ENCODE peak calls at places on chromosomes 12 and 14, in ten cellular contexts. K is right atrium auricular region; E is adipocyte; B is effector memory CD4-positive, alpha-beta T cell; W is fibroblast of lung; P is keratinocyte; A is HepG2; J is pancreas; L is lung; G is suprapubic skin. F is an unnamed sample.

GRCh38 chr14:48615618-48616017 is 940.2 kb upstream of the MDGA2 start:
- DNase-seq in G (no peak), W (no peak), B (no peak), K (no peak), P (no peak), A (no peak), E (no peak), L (no peak), J (no peak), F (no peak)

GRCh38 chr12:15931590-15932053 is 20.5 kb downstream of the DERA start:
- DNase-seq in A (peak; percentile 44), L (no peak), J (no peak), P (no peak), B (no peak), G (no peak), E (no peak), W (no peak), K (no peak), F (no peak)

GRCh38 chr12:94839347-94839746 is 164.2 kb downstream of the NDUFA12 start:
- DNase-seq in A (no peak), P (no peak), E (no peak), G (no peak), K (no peak), W (no peak), J (no peak), L (no peak), B (no peak), F (no peak)

GRCh38 chr12:64884164-64884542 is 59.7 kb downstream of the TBC1D30 start:
- DNase-seq in K (no peak), G (no peak), A (no peak), B (no peak), L (no peak), E (no peak), P (no peak), J (no peak), W (no peak), F (no peak)

GRCh38 chr12:121989951-121990647 is 31.6 kb upstream of the BCL7A start:
- DNase-seq in K (no peak), W (no peak), B (no peak), J (no peak), E (no peak), L (no peak), G (no peak), A (no peak), P (no peak), F (no peak)

GRCh38 chr12:49244161-49244560 is 20.7 kb upstream of the TUBA1C start:
- DNase-seq in B (no peak), E (peak; percentile 70), P (no peak), W (peak; percentile 89), A (no peak), L (no peak), J (no peak), G (no peak), K (no peak), F (no peak)

GRCh38 chr14:23121401-23121800 is 2.3 kb upstream of the CEBPE start:
- DNase-seq in E (peak; percentile 34), A (no peak), L (no peak), K (no peak), W (peak; percentile 82), B (no peak), G (no peak), J (no peak), P (no peak), F (peak; percentile 75)

GRCh38 chr12:26317942-26318565 is 122.7 kb downstream of the SSPN start:
- DNase-seq in E (peak; percentile 53), L (no peak), J (no peak), G (no peak), A (no peak), K (no peak), P (peak; percentile 78), W (peak; percentile 83), B (no peak), F (no peak)

GRCh38 chr14:97602438-97603117 is 805.4 kb downstream of the VRK1 start:
- DNase-seq in P (no peak), L (no peak), G (no peak), B (peak; percentile 83), A (no peak), K (no peak), J (no peak), W (no peak), E (no peak), F (no peak)

GRCh38 chr12:106671840-106672239 is 89.0 kb downstream of the RFX4 start:
- DNase-seq in P (no peak), J (no peak), A (no peak), W (no peak), L (no peak), G (no peak), K (no peak), E (no peak), B (no peak), F (no peak)

GRCh38 chr12:27555316-27555715 is 31.3 kb downstream of the PPFIBP1 start:
- DNase-seq in W (no peak), A (no peak), K (no peak), J (no peak), G (no peak), P (no peak), B (no peak), L (no peak), E (no peak), F (no peak)

GRCh38 chr14:73755434-73756014 is 41.3 kb upstream of the PNMA1 start:
- DNase-seq in P (no peak), E (peak; percentile 29), L (no peak), A (no peak), J (no peak), W (no peak), G (no peak), K (no peak), B (no peak), F (no peak)

GRCh38 chr12:47881826-47882427 is 22.9 kb downstream of the VDR start:
- DNase-seq in A (no peak), K (peak; percentile 67), E (peak; percentile 96), G (no peak), P (no peak), W (peak; percentile 98), J (no peak), B (no peak), L (peak; percentile 45), F (peak; percentile 70)

GRCh38 chr12:121652767-121653497 is 16.5 kb downstream of the MORN3 start:
- DNase-seq in J (no peak), L (no peak), B (no peak), A (peak; percentile 27), G (no peak), P (no peak), W (no peak), E (no peak), K (no peak), F (no peak)

DNA sequence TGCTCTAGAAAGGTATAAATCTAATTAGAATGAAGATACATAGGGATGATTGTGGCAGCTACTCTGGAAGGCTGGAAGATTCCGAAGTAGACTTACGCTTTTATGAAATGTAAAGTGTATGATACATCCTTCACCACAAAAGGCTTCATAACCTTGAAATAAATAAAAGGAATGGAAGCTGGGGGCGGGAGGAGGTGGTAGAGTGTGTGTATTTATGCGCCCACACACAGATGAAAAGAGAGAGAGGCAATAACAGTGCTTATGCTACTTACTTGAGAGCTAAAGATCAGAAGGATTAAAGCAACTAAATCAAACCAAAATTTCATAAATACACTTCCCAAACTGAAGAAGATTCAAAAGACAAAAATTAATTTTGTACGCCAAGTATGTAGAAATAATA is 30.4 kb downstream of the CBX5 start:
- DNase-seq in G (no peak), E (no peak), A (no peak), L (no peak), P (no peak), W (no peak), J (no peak), K (no peak), B (no peak), F (no peak)
- H3K36me3 ChIP-seq in G (peaks cover 47% of the 10 kb centered on the region), E (peaks cover 17% of the 10 kb centered on the region), A (peaks cover 18% of the 10 kb centered on the region), L (peaks cover 19% of the 10 kb centered on the region), P (no peaks in the 10 kb centered on the region), W (no peaks in the 10 kb centered on the region), J (peaks cover 21% of the 10 kb centered on the region), K (peaks cover 36% of the 10 kb centered on the region), B (peaks cover 22% of the 10 kb centered on the region), F (peaks cover 44% of the 10 kb centered on the region)

DNA sequence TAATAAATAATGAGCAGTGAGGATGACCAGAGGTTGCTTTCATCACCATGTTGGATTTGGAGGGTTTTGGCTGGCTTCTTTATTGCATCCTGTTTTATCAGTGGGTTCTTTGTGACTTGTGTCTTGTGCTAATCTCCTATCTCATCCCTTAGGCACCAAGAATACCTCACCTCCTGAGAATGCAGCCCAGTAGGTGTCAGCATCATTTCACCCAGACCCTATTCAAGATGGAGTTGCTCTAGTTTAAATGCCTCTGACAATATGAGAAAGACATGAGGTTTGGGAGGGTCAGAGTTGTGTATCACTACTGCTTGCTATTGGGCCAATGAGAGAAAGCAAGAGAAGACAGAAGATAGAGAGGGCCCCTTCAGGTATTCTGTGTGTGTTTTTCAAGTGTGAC is 592.2 kb downstream of the ETNK1 start:
- DNase-seq in K (no peak), B (no peak), A (no peak), G (no peak), W (no peak), E (no peak), P (no peak), J (no peak), L (no peak), F (no peak)
- H3K36me3 ChIP-seq in K (no peaks in the 10 kb centered on the region), B (no peaks in the 10 kb centered on the region), A (no peaks in the 10 kb centered on the region), G (no peaks in the 10 kb centered on the region), W (no peaks in the 10 kb centered on the region), E (no peaks in the 10 kb centered on the region), P (no peaks in the 10 kb centered on the region), J (no peaks in the 10 kb centered on the region), L (no peaks in the 10 kb centered on the region), F (no peaks in the 10 kb centered on the region)

DNA sequence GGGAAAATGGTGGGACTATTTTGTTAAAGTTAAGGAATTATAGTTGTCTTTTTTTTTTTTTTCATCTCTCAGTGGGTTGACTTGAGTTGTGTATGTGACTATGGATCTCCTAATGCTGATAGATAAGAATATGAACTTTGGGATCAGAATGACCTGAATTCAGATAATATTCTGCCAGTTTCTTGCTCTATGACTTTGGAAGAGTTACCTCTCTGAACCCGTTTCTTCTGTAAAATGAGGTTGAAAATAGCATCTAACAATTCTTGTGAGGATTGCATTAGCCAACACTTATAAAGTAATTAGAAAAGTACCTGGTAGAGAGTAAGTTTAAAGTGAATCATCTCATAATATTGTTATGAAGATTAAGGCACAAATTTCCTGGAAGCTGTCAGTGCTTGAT is 18.4 kb downstream of the EID3 start:
- DNase-seq in K (no peak), G (no peak), A (no peak), P (no peak), L (no peak), J (no peak), B (no peak), W (no peak), E (no peak), F (no peak)
- H3K36me3 ChIP-seq in K (peaks cover 89% of the 10 kb centered on the region), G (peaks cover 77% of the 10 kb centered on the region), A (peaks cover 74% of the 10 kb centered on the region), P (peaks cover 20% of the 10 kb centered on the region), L (peaks cover 23% of the 10 kb centered on the region), J (peaks cover 28% of the 10 kb centered on the region), B (peaks cover 40% of the 10 kb centered on the region), W (peaks cover 18% of the 10 kb centered on the region), E (peaks cover 90% of the 10 kb centered on the region), F (peaks cover 80% of the 10 kb centered on the region)

DNA sequence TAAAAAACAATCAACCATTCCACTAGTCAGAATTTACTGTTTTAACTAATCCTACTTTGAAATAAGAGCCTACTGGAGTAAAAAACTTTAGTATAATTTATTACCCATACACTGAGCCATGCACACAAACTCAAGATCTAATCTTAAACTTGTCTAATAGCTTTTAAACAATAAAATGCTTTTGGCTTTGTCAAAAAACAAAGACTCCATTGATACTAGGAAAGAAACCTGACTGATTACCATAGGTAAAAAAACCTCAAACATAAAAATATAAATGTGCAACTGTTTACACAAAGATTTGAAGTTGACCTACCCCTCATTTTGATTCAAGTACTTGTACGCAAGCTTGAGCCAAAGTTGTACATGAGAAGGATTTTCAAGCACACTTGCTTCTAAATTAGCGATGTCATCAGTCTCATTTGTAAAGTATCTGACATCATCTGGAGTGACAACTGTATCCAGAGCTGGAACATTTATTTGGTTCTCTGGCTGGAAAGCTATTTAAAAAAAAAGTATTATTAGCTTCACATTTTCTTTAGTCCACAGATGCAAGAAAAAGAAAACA is 36.1 kb downstream of the ZFC3H1 start:
- DNase-seq in E (no peak), J (no peak), A (no peak), B (no peak), L (no peak), P (no peak), K (no peak), W (no peak), G (no peak), F (no peak)
- H3K36me3 ChIP-seq in E (peaks cover 100% of the 10 kb centered on the region), J (peaks cover 80% of the 10 kb centered on the region), A (peaks cover 90% of the 10 kb centered on the region), B (peaks cover 74% of the 10 kb centered on the region), L (peaks cover 13% of the 10 kb centered on the region), P (peaks cover 15% of the 10 kb centered on the region), K (peaks cover 86% of the 10 kb centered on the region), W (peaks cover 17% of the 10 kb centered on the region), G (peaks cover 89% of the 10 kb centered on the region), F (peaks cover 91% of the 10 kb centered on the region)

F was measured in ascending aorta.